ENCODE peak calls at places on chromosomes 5 and 9, in seven cellular contexts. E is stimulated activated CD8-positive, alpha-beta memory T cell treated with anti-CD3 and anti-CD28 coated beads, Interleukin-2, amount 100 ng/mL, for 1 hour; F is NCI-H1930; K is substantia nigra; L is GM04503; W is GM23248; N is posterior cingulate gyrus. A is an unnamed sample.
A peak's percentile ranks its signal among the peaks of the same experiment; 100 is the strongest.

GRCh38 chr5:139668064-139668880 is 20.1 kb downstream of the CXXC5 start:
- DNase-seq in F (no peak), N (no peak), E (no peak), K (peak; percentile 46), L (no peak), W (peak; percentile 72), A (no peak)

GRCh38 chr9:112925058-112925641 is 34.5 kb upstream of the SLC46A2 start:
- DNase-seq in L (no peak), F (peak; percentile 56), E (no peak), K (no peak), N (no peak), W (peak; percentile 50), A (peak; percentile 10)

GRCh38 chr5:173238312-173239232 is 3.6 kb upstream of the NKX2-5 start:
- DNase-seq in L (no peak), E (no peak), N (no peak), F (no peak), K (no peak), W (no peak), A (no peak)

GRCh38 chr9:8346291-8346690 is 546.7 kb upstream of the DMAC1 start:
- DNase-seq in W (no peak), L (no peak), K (no peak), F (no peak), E (no peak), N (no peak), A (no peak)

GRCh38 chr5:1106385-1107166 is 5.3 kb downstream of the SLC12A7 start:
- DNase-seq in W (no peak), K (no peak), E (no peak), L (no peak), N (no peak), F (no peak), A (no peak)

GRCh38 chr5:149036970-149037369 is 25.9 kb downstream of the SH3TC2 start:
- DNase-seq in K (no peak), W (peak; percentile 40), L (no peak), F (no peak), E (no peak), N (no peak), A (no peak)

GRCh38 chr5:157025093-157025698 is 33.7 kb downstream of the HAVCR1 start:
- DNase-seq in W (no peak), N (no peak), F (no peak), L (no peak), K (no peak), E (peak; percentile 28), A (no peak)

GRCh38 chr5:59276277-59276647 is 617.3 kb downstream of the PDE4D start:
- DNase-seq in K (no peak), N (no peak), W (peak; percentile 3), E (no peak), L (no peak), F (no peak), A (no peak)

GRCh38 chr5:131156385-131156784 is 8.7 kb downstream of the HINT1 start:
- DNase-seq in E (no peak), F (no peak), W (no peak), L (no peak), K (no peak), N (no peak), A (no peak)

GRCh38 chr5:171314728-171315385 is 5.8 kb downstream of the TLX3 start:
- DNase-seq in F (no peak), N (peak; percentile 70), L (no peak), E (no peak), K (no peak), W (no peak), A (no peak)

GRCh38 chr9:16921855-16922254 is 51.4 kb upstream of the BNC2 start:
- DNase-seq in L (no peak), E (no peak), K (no peak), N (no peak), W (peak; percentile 40), F (no peak), A (no peak)

GRCh38 chr5:180622910-180623309 is 26.5 kb downstream of the FLT4 start:
- DNase-seq in L (no peak), E (no peak), F (no peak), W (no peak), N (no peak), K (no peak), A (no peak)

GRCh38 chr9:6929428-6929827 is 171.7 kb downstream of the KDM4C start:
- DNase-seq in F (no peak), E (no peak), N (no peak), W (no peak), L (no peak), K (no peak), A (no peak)

GRCh38 chr9:105259274-105259673 is 14.8 kb downstream of the SLC44A1 start:
- DNase-seq in W (no peak), F (no peak), L (no peak), N (no peak), E (no peak), K (no peak), A (no peak)

GRCh38 chr5:95891499-95891898 is 69.0 kb upstream of the GLRX start:
- DNase-seq in W (no peak), F (no peak), L (no peak), E (no peak), N (no peak), K (no peak), A (no peak)

GRCh38 chr9:137396227-137396626 is 26.7 kb downstream of the EXD3 start:
- DNase-seq in N (no peak), W (peak; percentile 63), K (no peak), E (no peak), F (no peak), L (no peak), A (no peak)

GRCh38 chr9:97812247-97812543 is 40.8 kb upstream of the FOXE1 start:
- DNase-seq in K (no peak), E (no peak), L (no peak), W (no peak), F (no peak), N (no peak), A (no peak)

GRCh38 chr5:157387683-157388093 is 72.3 kb upstream of the NIPAL4 start:
- DNase-seq in W (peak; percentile 90), F (no peak), K (peak; percentile 16), L (peak; percentile 93), E (no peak), N (no peak), A (no peak)

GRCh38 chr5:96876292-96876850 is at the start of gene ERAP2:
- DNase-seq in L (no peak), W (peak; percentile 72), F (no peak), K (no peak), N (peak; percentile 55), E (no peak), A (no peak)

GRCh38 chr5:159435855-159436254 is 105.6 kb upstream of the IL12B start:
- DNase-seq in N (no peak), F (no peak), E (no peak), W (no peak), L (no peak), K (no peak), A (no peak)

GRCh38 chr9:764105-764524 is 77.4 kb upstream of the DMRT1 start:
- DNase-seq in K (peak; percentile 16), L (peak; percentile 20), E (peak; percentile 4), F (peak; percentile 77), W (peak; percentile 89), N (no peak), A (no peak)